ENCODE peak calls at places on chromosomes 11 and 22, in four cellular contexts. One of them, this sample, is unnamed. For H3K36me3, the result is how much of the 10 kb centered on the place peaks cover.

GRCh38 chr22:39311592-39312400 is 7.6 kb downstream of the RPL3 start:
- DNase-seq in left ventricle myocardium inferior: no peak
- DNase-seq in hepatocyte: no peak
- DNase-seq in right atrium auricular region: no peak
- DNase-seq in this sample: no peak

GRCh38 chr11:111541209-111542061 is 915 bp downstream of the LAYN start:
- DNase-seq in right atrium auricular region: no peak
- DNase-seq in left ventricle myocardium inferior: peak
- DNase-seq in hepatocyte: peak
- DNase-seq in this sample: peak

GRCh38 chr11:639324-639977 is 2.4 kb downstream of the DRD4 start:
- DNase-seq in left ventricle myocardium inferior: no peak
- DNase-seq in hepatocyte: peak
- DNase-seq in right atrium auricular region: no peak
- DNase-seq in this sample: no peak

GRCh38 chr11:68148882-68149281 is 27.7 kb upstream of the CHKA start:
- DNase-seq in right atrium auricular region: no peak
- DNase-seq in hepatocyte: no peak
- DNase-seq in left ventricle myocardium inferior: no peak
- DNase-seq in this sample: no peak

GRCh38 chr11:9210922-9211320 is 54.2 kb downstream of the DENND5A start:
- DNase-seq in right atrium auricular region: no peak
- DNase-seq in left ventricle myocardium inferior: no peak
- DNase-seq in hepatocyte: no peak
- DNase-seq in this sample: peak

GRCh38 chr11:66126808-66127555 is 56.9 kb downstream of the PACS1 start:
- DNase-seq in right atrium auricular region: peak
- DNase-seq in hepatocyte: peak
- DNase-seq in left ventricle myocardium inferior: peak
- DNase-seq in this sample: peak

GRCh38 chr11:119805663-119806062 is 76.7 kb upstream of the NECTIN1 start:
- DNase-seq in left ventricle myocardium inferior: no peak
- DNase-seq in right atrium auricular region: no peak
- DNase-seq in hepatocyte: no peak
- DNase-seq in this sample: no peak

GRCh38 chr11:69685348-69685747 is 10.2 kb upstream of the LTO1 start:
- DNase-seq in left ventricle myocardium inferior: no peak
- DNase-seq in right atrium auricular region: no peak
- DNase-seq in hepatocyte: no peak
- DNase-seq in this sample: no peak

GRCh38 chr11:78290293-78291176 is 101.8 kb downstream of the USP35 start:
- DNase-seq in right atrium auricular region: peak
- DNase-seq in hepatocyte: peak
- DNase-seq in left ventricle myocardium inferior: no peak
- DNase-seq in this sample: peak

GRCh38 chr11:45848654-45849081 is 1.4 kb downstream of the CRY2 start:
- DNase-seq in right atrium auricular region: no peak
- DNase-seq in left ventricle myocardium inferior: no peak
- DNase-seq in hepatocyte: peak
- DNase-seq in this sample: no peak

GRCh38 chr22:33300165-33300564 is 242.0 kb upstream of the SYN3 start:
- DNase-seq in hepatocyte: no peak
- DNase-seq in right atrium auricular region: no peak
- DNase-seq in left ventricle myocardium inferior: peak
- DNase-seq in this sample: no peak

GRCh38 chr11:35856259-35856658 is 87.6 kb upstream of the LDLRAD3 start:
- DNase-seq in hepatocyte: no peak
- DNase-seq in left ventricle myocardium inferior: no peak
- DNase-seq in right atrium auricular region: no peak
- DNase-seq in this sample: no peak

GRCh38 chr11:35856756-35857155 is 87.1 kb upstream of the LDLRAD3 start:
- DNase-seq in right atrium auricular region: no peak
- DNase-seq in left ventricle myocardium inferior: no peak
- DNase-seq in hepatocyte: no peak
- DNase-seq in this sample: no peak

GRCh38 chr11:35853871-35854270 is 90.0 kb upstream of the LDLRAD3 start:
- DNase-seq in left ventricle myocardium inferior: no peak
- DNase-seq in hepatocyte: no peak
- DNase-seq in right atrium auricular region: no peak
- DNase-seq in this sample: no peak

GRCh38 chr11:35857922-35858321 is 85.9 kb upstream of the LDLRAD3 start:
- DNase-seq in right atrium auricular region: peak
- DNase-seq in hepatocyte: no peak
- DNase-seq in left ventricle myocardium inferior: no peak
- DNase-seq in this sample: no peak

DNA sequence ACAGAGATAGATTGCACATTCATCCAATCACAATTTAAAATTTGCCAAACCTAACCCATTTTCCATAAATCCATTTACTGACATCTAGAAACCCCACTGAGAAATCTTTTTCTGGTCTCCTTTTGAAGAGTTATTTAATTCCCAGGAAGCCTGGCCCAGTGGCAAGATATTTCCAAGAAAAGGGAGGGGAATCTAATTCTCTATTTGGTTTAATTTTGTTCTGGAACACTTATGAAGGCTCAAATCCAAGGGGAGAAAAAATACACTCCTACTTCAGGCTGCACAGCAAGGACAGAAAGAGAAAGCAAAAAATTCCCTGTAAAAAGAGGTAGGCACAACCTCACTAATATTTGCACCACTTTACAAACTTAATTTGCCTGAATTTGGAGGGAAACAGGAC is 88.2 kb upstream of the LDLRAD3 start:
- DNase-seq in left ventricle myocardium inferior: no peak
- DNase-seq in right atrium auricular region: no peak
- DNase-seq in hepatocyte: no peak
- DNase-seq in this sample: no peak
- H3K4me3 ChIP-seq in left ventricle myocardium inferior: no peak
- H3K4me3 ChIP-seq in right atrium auricular region: no peak
- H3K4me3 ChIP-seq in hepatocyte: no peak
- H3K4me3 ChIP-seq in this sample: no peak

GRCh38 chr11:73252577-73253191 is 19.5 kb upstream of the P2RY6 start:
- DNase-seq in right atrium auricular region: no peak
- DNase-seq in left ventricle myocardium inferior: no peak
- DNase-seq in hepatocyte: no peak
- DNase-seq in this sample: no peak
- TF ChIP-seq CTCF in right atrium auricular region: peak
- TF ChIP-seq CTCF in left ventricle myocardium inferior: peak
- TF ChIP-seq CTCF in hepatocyte: no peak
- TF ChIP-seq CTCF in this sample: peak

GRCh38 chr11:47786373-47786772 is 19.2 kb upstream of the FNBP4 start:
- DNase-seq in hepatocyte: no peak
- DNase-seq in right atrium auricular region: peak
- DNase-seq in left ventricle myocardium inferior: peak
- DNase-seq in this sample: peak
- H3K36me3 ChIP-seq in hepatocyte: under half
- H3K36me3 ChIP-seq in right atrium auricular region: under half
- H3K36me3 ChIP-seq in left ventricle myocardium inferior: half or more
- H3K36me3 ChIP-seq in this sample: under half

DNA sequence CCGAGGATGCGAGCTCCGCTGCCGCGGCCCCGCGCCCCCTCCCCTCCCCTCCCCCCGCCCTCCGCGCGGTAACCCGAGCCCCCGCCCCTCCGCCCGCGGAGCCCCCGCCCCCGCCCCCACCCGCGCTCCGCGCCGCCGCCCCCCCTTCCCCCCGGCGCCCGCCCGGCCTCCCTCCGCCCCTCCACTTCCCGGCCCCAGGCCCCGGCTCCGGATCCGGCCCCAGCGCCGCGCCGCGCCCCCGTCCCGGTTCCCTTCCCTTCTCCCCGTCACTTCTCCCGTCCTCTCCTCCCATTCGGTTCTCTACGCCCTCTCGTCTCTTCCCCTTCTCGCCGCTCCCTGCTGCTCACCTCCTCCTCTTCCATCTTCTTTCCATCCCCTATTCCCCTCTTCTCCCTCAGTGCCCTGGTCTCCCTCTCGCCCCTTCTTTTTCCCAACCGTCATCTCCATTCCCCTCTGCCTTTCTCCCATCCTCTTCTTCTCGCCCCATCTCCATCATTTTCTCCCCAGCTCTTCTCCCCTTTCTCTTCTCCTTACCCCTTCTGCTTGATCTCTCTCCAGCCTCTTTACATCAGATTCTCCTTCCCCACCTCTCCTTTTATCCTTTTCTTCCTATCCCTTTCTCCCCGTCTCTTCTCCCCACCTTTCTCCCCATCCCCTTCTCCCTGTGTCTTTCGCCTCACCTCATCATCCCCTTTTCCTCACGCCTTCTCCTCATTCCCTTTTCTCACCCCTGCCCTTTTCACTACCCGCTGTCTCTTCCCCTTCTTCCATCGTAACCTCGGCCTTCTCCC is at the start of gene DCHS1:
- DNase-seq in hepatocyte: peak
- DNase-seq in left ventricle myocardium inferior: no peak
- DNase-seq in right atrium auricular region: no peak
- DNase-seq in this sample: no peak
- H3K4me3 ChIP-seq in hepatocyte: peak
- H3K4me3 ChIP-seq in left ventricle myocardium inferior: peak
- H3K4me3 ChIP-seq in right atrium auricular region: peak
- H3K4me3 ChIP-seq in this sample: no peak

This sample was measured in bronchial epithelial cell.